ENCODE peak calls at places on chromosomes 11 and 22, in eight cellular contexts. Q, A, B, T, S, C, R and I are unnamed samples. For H3K27me3, the result is how much of the 10 kb centered on the place peaks cover.

GRCh38 chr11:92826136-92826535 is 143.3 kb upstream of the MTNR1B start:
- DNase-seq in Q (no peak), A (no peak), B (no peak), T (peak), S (no peak), C (peak), R (no peak), I (no peak)

GRCh38 chr22:28670691-28671261 is 8.9 kb downstream of the TTC28 start:
- DNase-seq in Q (no peak), A (no peak), B (no peak), T (peak), S (no peak), C (peak), R (no peak), I (no peak)

GRCh38 chr22:42912049-42912448 is 55.0 kb upstream of the ARFGAP3 start:
- DNase-seq in Q (no peak), A (no peak), B (no peak), T (no peak), S (no peak), C (no peak), R (no peak), I (no peak)

GRCh38 chr22:29431986-29432385 is 6.4 kb upstream of the RFPL1 start:
- DNase-seq in Q (no peak), A (no peak), B (no peak), T (no peak), S (no peak), C (no peak), R (no peak), I (no peak)

GRCh38 chr11:47348859-47349258 is 3.6 kb downstream of the MYBPC3 start:
- DNase-seq in Q (no peak), A (no peak), B (no peak), T (no peak), S (no peak), C (peak), R (no peak), I (no peak)

GRCh38 chr11:79363861-79364378 is 76.9 kb downstream of the TENM4 start:
- DNase-seq in Q (no peak), A (no peak), B (no peak), T (peak), S (no peak), C (no peak), R (no peak), I (no peak)

GRCh38 chr11:57778318-57779037 is 16.9 kb downstream of the CTNND1 start:
- DNase-seq in Q (peak), A (peak), B (peak), T (peak), S (peak), C (peak), R (no peak), I (peak)

GRCh38 chr11:120594746-120595145 is 83.2 kb downstream of the GRIK4 start:
- DNase-seq in Q (no peak), A (no peak), B (no peak), T (no peak), S (no peak), C (no peak), R (no peak), I (no peak)

GRCh38 chr11:108958446-108959123 is 293.7 kb downstream of the DDX10 start:
- DNase-seq in Q (no peak), A (no peak), B (no peak), T (peak), S (no peak), C (peak), R (no peak), I (no peak)

GRCh38 chr11:13068211-13068610 is 59.1 kb downstream of the RASSF10 start:
- DNase-seq in Q (no peak), A (no peak), B (no peak), T (no peak), S (no peak), C (no peak), R (no peak), I (no peak)

GRCh38 chr11:62427630-62428233 is 8.9 kb downstream of the SCGB1A1 start:
- DNase-seq in Q (no peak), A (no peak), B (no peak), T (no peak), S (no peak), C (peak), R (no peak), I (no peak)

GRCh38 chr11:101262995-101263394 is 133.4 kb upstream of the PGR start:
- DNase-seq in Q (no peak), A (no peak), B (no peak), T (no peak), S (no peak), C (no peak), R (no peak), I (no peak)

GRCh38 chr22:36175892-36176291 is 15.3 kb upstream of the APOL3 start:
- DNase-seq in Q (no peak), A (no peak), B (no peak), T (no peak), S (no peak), C (no peak), R (no peak), I (no peak)

GRCh38 chr11:129950319-129951034 is 52.2 kb downstream of the PRDM10 start:
- DNase-seq in Q (no peak), A (peak), B (peak), T (peak), S (peak), C (peak), R (no peak), I (peak)

GRCh38 chr11:114010931-114011330 is 36.0 kb downstream of the HTR3A start:
- DNase-seq in Q (no peak), A (no peak), B (no peak), T (no peak), S (no peak), C (no peak), R (no peak), I (no peak)

GRCh38 chr22:45552580-45553332 is 50.1 kb downstream of the FBLN1 start:
- DNase-seq in Q (no peak), A (peak), B (peak), T (peak), S (peak), C (peak), R (no peak), I (peak)

GRCh38 chr11:40797981-40798380 is 661.5 kb downstream of the LRRC4C start:
- DNase-seq in Q (no peak), A (no peak), B (no peak), T (peak), S (no peak), C (no peak), R (no peak), I (no peak)

GRCh38 chr11:56852131-56852530 is 103.6 kb upstream of the OR9G4 start:
- DNase-seq in Q (no peak), A (no peak), B (no peak), T (peak), S (no peak), C (no peak), R (no peak), I (no peak)

GRCh38 chr22:43183496-43184263 is 3.3 kb downstream of the TTLL12 start:
- DNase-seq in Q (no peak), A (no peak), B (no peak), T (peak), S (no peak), C (peak), R (no peak), I (no peak)

GRCh38 chr11:93192163-93192562 is 5.6 kb downstream of the SLC36A4 start:
- DNase-seq in Q (no peak), A (no peak), B (no peak), T (no peak), S (no peak), C (no peak), R (no peak), I (no peak)

GRCh38 chr11:18191376-18191775 is 18.7 kb downstream of the MRGPRX4 start:
- DNase-seq in Q (no peak), A (no peak), B (no peak), T (no peak), S (no peak), C (peak), R (no peak), I (no peak)

GRCh38 chr22:23681026-23681809 is 9.6 kb upstream of the RGL4 start:
- DNase-seq in Q (no peak), A (no peak), B (no peak), T (no peak), S (no peak), C (no peak), R (no peak), I (no peak)

GRCh38 chr11:119671561-119672015 is 57.4 kb downstream of the NECTIN1 start:
- DNase-seq in Q (no peak), A (no peak), B (peak), T (no peak), S (no peak), C (peak), R (no peak), I (no peak)

GRCh38 chr11:66068154-66068821 is 1.8 kb upstream of the PACS1 start:
- DNase-seq in Q (peak), A (peak), B (peak), T (peak), S (peak), C (peak), R (peak), I (peak)

DNA sequence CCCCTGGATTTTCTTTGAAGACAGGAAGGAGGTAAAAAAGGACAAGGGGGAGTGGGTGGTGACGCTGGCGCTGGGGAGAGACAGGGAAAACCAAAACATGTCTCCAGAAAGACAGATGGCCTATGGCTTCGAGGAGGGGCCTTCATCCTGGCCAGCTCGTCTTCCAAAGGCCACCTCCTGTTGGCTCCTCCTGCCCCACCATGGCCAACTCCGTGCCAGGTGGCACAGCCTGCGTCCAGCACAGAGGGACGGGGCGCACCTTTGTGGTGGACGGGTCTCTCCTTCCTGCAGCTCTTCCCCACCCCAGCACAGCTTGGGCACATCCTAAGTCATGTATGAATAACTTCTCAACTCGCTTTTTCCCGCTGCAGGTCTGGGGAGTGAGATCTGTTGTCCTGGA is 22.7 kb downstream of the IGSF9B start:
- DNase-seq in Q (no peak), A (no peak), B (no peak), T (no peak), S (no peak), C (no peak), R (no peak), I (no peak)
- H3K27me3 ChIP-seq in Q (under half), A (under half), B (under half), T (under half), S (under half), C (under half), R (under half), I (under half)

GRCh38 chr11:44377914-44378321 is 68.0 kb upstream of the ALX4 start:
- DNase-seq in Q (no peak), A (no peak), B (no peak), T (no peak), S (no peak), C (no peak), R (no peak), I (no peak)
- H3K27me3 ChIP-seq in Q (under half), A (under half), B (under half), T (under half), S (under half), C (under half), R (under half), I (under half)

GRCh38 chr11:117839234-117839882 is 14.8 kb upstream of the FXYD2 start:
- DNase-seq in Q (peak), A (no peak), B (peak), T (no peak), S (no peak), C (no peak), R (no peak), I (no peak)

GRCh38 chr11:117835576-117835975 is 11.0 kb upstream of the FXYD2 start:
- DNase-seq in Q (no peak), A (no peak), B (no peak), T (no peak), S (no peak), C (no peak), R (no peak), I (no peak)

GRCh38 chr11:117836077-117836960 is 11.8 kb upstream of the FXYD2 start:
- DNase-seq in Q (no peak), A (no peak), B (peak), T (no peak), S (peak), C (no peak), R (no peak), I (no peak)

GRCh38 chr11:117837791-117838190 is 13.2 kb upstream of the FXYD2 start:
- DNase-seq in Q (no peak), A (no peak), B (peak), T (no peak), S (no peak), C (no peak), R (no peak), I (no peak)

DNA sequence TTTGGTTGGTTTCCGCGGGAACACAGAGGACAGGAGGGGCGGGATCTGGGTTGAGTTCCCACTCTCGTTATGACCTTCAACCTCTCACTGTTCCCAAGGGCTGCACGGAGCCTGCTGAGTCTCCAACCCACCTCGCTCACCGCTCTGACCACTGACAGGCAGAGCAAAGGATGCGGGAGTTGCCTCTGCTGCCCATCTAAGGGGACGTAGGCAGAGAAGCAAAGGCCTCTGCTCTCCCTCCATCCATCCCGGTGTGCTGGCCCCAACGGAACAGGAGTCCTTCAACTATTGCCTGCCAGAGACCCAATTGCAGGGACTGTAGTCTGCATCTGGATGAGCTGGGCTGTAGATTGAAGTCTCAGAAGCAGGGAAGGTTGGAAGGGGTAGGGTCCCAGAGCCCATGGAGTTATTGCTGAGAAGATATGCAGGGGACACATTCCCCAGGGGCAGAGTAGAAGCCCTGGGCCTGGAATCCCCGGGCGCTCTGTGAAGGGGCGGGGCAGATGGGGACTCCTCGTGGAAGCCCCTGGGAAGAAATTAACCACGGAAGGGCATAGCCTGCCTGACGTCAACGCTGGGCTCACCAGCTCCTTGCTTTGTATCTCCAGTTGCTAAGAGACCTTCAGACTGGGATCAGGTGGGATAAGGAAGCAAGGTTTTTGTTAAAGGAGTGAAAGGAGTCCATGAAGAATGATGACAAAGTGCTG is 12.7 kb upstream of the FXYD2 start:
- DNase-seq in Q (no peak), A (no peak), B (peak), T (no peak), S (peak), C (no peak), R (no peak), I (no peak)
- H3K27me3 ChIP-seq in Q (under half), A (under half), B (under half), T (under half), S (under half), C (under half), R (under half), I (under half)

DNA sequence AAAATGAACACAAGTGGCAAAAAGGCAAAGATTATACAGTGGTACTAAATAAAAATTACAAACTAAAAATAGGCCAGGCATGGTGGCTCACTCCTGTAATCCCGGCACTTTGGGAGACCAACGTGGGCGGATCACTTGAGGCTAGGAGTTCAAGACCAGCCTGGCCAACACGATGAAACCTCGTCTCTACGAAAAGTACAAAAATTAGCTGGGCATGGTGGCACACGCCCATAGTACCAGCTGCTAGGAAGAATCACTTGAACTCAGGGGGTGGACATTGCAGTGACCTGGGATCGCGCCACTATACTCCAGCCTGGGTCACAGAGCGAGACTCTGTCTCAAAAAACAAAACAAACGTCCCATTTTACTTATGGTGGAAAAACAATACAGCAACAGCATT is 24.5 kb downstream of the ZNF280B start:
- DNase-seq in Q (no peak), A (no peak), B (no peak), T (no peak), S (no peak), C (no peak), R (no peak), I (no peak)
- H3K27me3 ChIP-seq in Q (under half), A (under half), B (under half), T (under half), S (under half), C (under half), R (under half), I (under half)

GRCh38 chr11:11769782-11770181 is 72.0 kb upstream of the USP47 start:
- DNase-seq in Q (no peak), A (no peak), B (no peak), T (no peak), S (no peak), C (no peak), R (no peak), I (no peak)

GRCh38 chr11:11770274-11770673 is 71.5 kb upstream of the USP47 start:
- DNase-seq in Q (no peak), A (no peak), B (no peak), T (no peak), S (no peak), C (no peak), R (no peak), I (no peak)

GRCh38 chr11:11772865-11773515 is 68.8 kb upstream of the USP47 start:
- DNase-seq in Q (no peak), A (no peak), B (no peak), T (no peak), S (no peak), C (no peak), R (no peak), I (no peak)

GRCh38 chr11:11769362-11769761 is 72.4 kb upstream of the USP47 start:
- DNase-seq in Q (no peak), A (no peak), B (no peak), T (no peak), S (no peak), C (no peak), R (no peak), I (no peak)

DNA sequence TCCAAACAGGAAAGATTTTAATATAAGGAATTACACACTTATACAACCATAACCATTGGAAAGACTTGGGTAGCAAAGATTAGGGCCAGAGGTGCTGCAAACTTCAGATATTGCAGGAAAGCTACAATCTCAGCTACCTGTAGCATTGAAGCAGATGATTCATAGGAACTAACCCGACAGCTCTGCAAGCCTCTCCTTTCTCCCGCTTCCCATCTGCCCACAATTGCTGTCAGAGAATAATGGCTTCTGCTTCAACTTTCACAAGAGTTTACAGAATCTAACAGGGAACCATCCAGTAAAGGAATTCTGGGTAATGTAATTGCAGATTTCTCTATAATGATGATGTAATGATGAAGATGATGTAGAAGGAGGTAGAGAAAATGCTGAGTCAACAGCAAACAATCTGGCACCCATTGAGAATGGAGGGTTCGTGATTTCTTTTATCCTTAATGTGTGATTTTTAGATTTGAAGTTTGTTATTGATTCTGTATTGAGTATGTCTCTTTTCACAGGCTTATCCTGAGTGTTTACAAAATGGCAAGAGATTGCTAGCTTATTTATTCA is 70.8 kb upstream of the USP47 start:
- DNase-seq in Q (no peak), A (no peak), B (no peak), T (no peak), S (no peak), C (no peak), R (no peak), I (no peak)
- H3K27me3 ChIP-seq in Q (under half), A (under half), B (under half), T (under half), S (under half), C (half or more), R (under half), I (under half)

GRCh38 chr11:128553662-128554392 is 33.5 kb downstream of the ETS1 start:
- DNase-seq in Q (no peak), A (no peak), B (peak), T (no peak), S (no peak), C (peak), R (no peak), I (no peak)
- H3K27me3 ChIP-seq in Q (under half), A (under half), B (under half), T (under half), S (under half), C (under half), R (under half), I (under half)

DNA sequence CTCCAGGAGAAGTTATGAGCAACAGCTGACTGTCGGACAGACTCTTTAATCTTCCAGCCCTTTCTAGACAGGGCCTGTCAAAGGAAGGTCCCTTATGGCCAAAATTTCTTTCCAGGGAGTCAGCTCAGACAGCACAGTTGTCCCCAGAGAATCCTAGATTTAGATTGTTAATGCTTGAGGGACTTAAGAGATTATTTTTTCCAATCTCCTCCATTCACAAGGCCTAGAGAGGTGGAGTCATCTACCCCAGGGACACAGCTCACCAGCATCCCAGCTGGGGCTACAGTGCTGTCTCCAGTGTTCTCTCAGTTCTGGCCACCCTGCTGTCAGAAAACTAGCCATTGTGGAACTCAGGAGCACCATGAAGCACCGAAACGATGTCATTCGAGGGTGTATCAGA is 7.8 kb downstream of the DSCAML1 start:
- DNase-seq in Q (no peak), A (no peak), B (no peak), T (no peak), S (no peak), C (no peak), R (no peak), I (no peak)
- H3K27me3 ChIP-seq in Q (under half), A (half or more), B (under half), T (under half), S (under half), C (under half), R (under half), I (under half)

GRCh38 chr11:83275888-83276641 is 10.1 kb downstream of the CCDC90B start:
- DNase-seq in Q (no peak), A (no peak), B (no peak), T (no peak), S (no peak), C (no peak), R (no peak), I (no peak)

GRCh38 chr11:83278351-83278750 is 7.8 kb downstream of the CCDC90B start:
- DNase-seq in Q (no peak), A (no peak), B (no peak), T (no peak), S (no peak), C (peak), R (no peak), I (no peak)

DNA sequence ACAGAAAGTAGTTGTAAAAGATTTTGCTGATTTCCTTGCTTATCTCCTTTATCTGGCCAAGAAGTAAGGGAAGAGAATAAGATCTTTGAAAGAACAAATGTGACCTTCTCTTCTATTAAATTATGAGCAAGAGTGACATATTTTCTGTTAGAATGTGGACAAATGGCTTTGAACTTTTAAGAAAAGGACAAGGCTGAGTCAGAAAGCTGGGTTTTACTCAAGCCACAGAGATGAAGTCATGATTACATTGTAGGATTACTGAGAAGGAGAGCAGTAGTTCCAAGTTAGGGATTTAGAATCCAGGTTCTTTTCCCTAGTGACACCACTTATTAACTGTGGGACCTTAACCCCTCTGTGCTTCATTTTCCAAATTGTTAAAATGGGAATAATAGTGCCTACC is 13.5 kb downstream of the CCDC90B start:
- DNase-seq in Q (no peak), A (no peak), B (no peak), T (peak), S (no peak), C (peak), R (no peak), I (no peak)
- H3K27me3 ChIP-seq in Q (under half), A (under half), B (under half), T (under half), S (under half), C (under half), R (under half), I (under half)